ENCODE peak calls at places on chromosomes 13 and 19, in five cellular contexts. U is Calu3, D is GM10248, A is hepatocyte, Y is psoas muscle. H is an unnamed sample.

GRCh38 chr13:96650301-96650886 is 343.9 kb downstream of the OXGR1 start:
- DNase-seq in U (no peak), D (peak), A (peak), Y (no peak), H (no peak)

GRCh38 chr13:69690999-69691398 is 416.6 kb upstream of the ATXN8OS start:
- DNase-seq in U (no peak), D (no peak), A (no peak), Y (no peak), H (no peak)

GRCh38 chr19:29947871-29948270 is 5.8 kb downstream of the URI1 start:
- DNase-seq in U (no peak), D (no peak), A (no peak), Y (no peak), H (no peak)

GRCh38 chr13:101473458-101473857 is 21.0 kb downstream of the ITGBL1 start:
- DNase-seq in U (no peak), D (no peak), A (no peak), Y (no peak), H (no peak)

GRCh38 chr19:23440791-23441190 is 45.5 kb upstream of the ZNF91 start:
- DNase-seq in U (peak), D (no peak), A (no peak), Y (no peak), H (no peak)

GRCh38 chr13:94390881-94391280 is 88.6 kb downstream of the DCT start:
- DNase-seq in U (no peak), D (no peak), A (no peak), Y (no peak), H (no peak)

GRCh38 chr19:34603003-34603402 is 74.0 kb downstream of the SCGB2B2 start:
- DNase-seq in U (no peak), D (no peak), A (no peak), Y (no peak), H (no peak)

GRCh38 chr13:51704399-51705306 is 99.3 kb downstream of the DHRS12 start:
- DNase-seq in U (no peak), D (peak), A (no peak), Y (no peak), H (no peak)

GRCh38 chr13:94585543-94586101 is 10.3 kb downstream of the TGDS start:
- DNase-seq in U (no peak), D (no peak), A (no peak), Y (no peak), H (no peak)

GRCh38 chr19:52542984-52543664 is 15.7 kb downstream of the ZNF808 start:
- DNase-seq in U (no peak), D (peak), A (no peak), Y (no peak), H (no peak)

GRCh38 chr13:104872153-104872552 is 1663.3 kb downstream of the EFNB2 start:
- DNase-seq in U (no peak), D (no peak), A (no peak), Y (no peak), H (no peak)

GRCh38 chr13:108033800-108034707 is 181.3 kb downstream of the LIG4 start:
- DNase-seq in U (no peak), D (no peak), A (no peak), Y (no peak), H (no peak)

GRCh38 chr19:18989316-18989715 is 44.0 kb downstream of the SUGP2 start:
- DNase-seq in U (no peak), D (no peak), A (no peak), Y (no peak), H (no peak)

GRCh38 chr13:45297456-45298205 is 43.4 kb downstream of the TPT1 start:
- DNase-seq in U (no peak), D (no peak), A (no peak), Y (no peak), H (no peak)

GRCh38 chr19:4916292-4917082 is 7.2 kb downstream of the UHRF1 start:
- DNase-seq in U (no peak), D (peak), A (no peak), Y (no peak), H (no peak)

GRCh38 chr19:49106648-49107135 is 7.5 kb upstream of the LIN7B start:
- DNase-seq in U (peak), D (no peak), A (peak), Y (peak), H (no peak)

GRCh38 chr13:27375686-27376326 is 48.6 kb upstream of the GTF3A start:
- DNase-seq in U (peak), D (peak), A (peak), Y (peak), H (no peak)

GRCh38 chr19:34998777-34999497 is 1.2 kb upstream of the GRAMD1A start:
- DNase-seq in U (no peak), D (no peak), A (no peak), Y (no peak), H (no peak)

GRCh38 chr13:110124201-110124600 is 182.8 kb downstream of the COL4A1 start:
- DNase-seq in U (no peak), D (no peak), A (no peak), Y (no peak), H (no peak)

GRCh38 chr13:62320129-62320724 is 904.6 kb upstream of the PCDH20 start:
- DNase-seq in U (peak), D (peak), A (peak), Y (no peak), H (no peak)

GRCh38 chr13:97834255-97834654 is 119.2 kb upstream of the IPO5 start:
- DNase-seq in U (no peak), D (no peak), A (no peak), Y (no peak), H (no peak)

GRCh38 chr19:43820098-43820860 is 6.8 kb upstream of the ZNF283 start:
- DNase-seq in U (peak), D (peak), A (no peak), Y (peak), H (no peak)

GRCh38 chr13:106129273-106129672 is 406.2 kb downstream of the EFNB2 start:
- DNase-seq in U (no peak), D (no peak), A (no peak), Y (no peak), H (no peak)

GRCh38 chr13:30126903-30127428 is 180.4 kb downstream of the KATNAL1 start:
- DNase-seq in U (no peak), D (no peak), A (no peak), Y (no peak), H (no peak)

GRCh38 chr19:31578326-31578725 is 229.1 kb upstream of the TSHZ3 start:
- DNase-seq in U (no peak), D (no peak), A (no peak), Y (no peak), H (peak)

GRCh38 chr13:101736551-101736950 is 284.1 kb downstream of the ITGBL1 start:
- DNase-seq in U (no peak), D (no peak), A (no peak), Y (no peak), H (no peak)

GRCh38 chr19:35751839-35752745 is 3.7 kb downstream of the LIN37 start:
- DNase-seq in U (no peak), D (no peak), A (no peak), Y (no peak), H (no peak)

GRCh38 chr13:37608750-37609339 is 10.3 kb upstream of the POSTN start:
- DNase-seq in U (no peak), D (no peak), A (no peak), Y (no peak), H (no peak)
- TF ChIP-seq CTCF in U (no peak), D (peak), A (peak), Y (peak), H (no peak)

GRCh38 chr13:100029930-100030329 is 48.3 kb downstream of the ZIC2 start:
- DNase-seq in U (no peak), D (no peak), A (no peak), Y (no peak), H (no peak)
- TF ChIP-seq CTCF in U (no peak), D (no peak), A (no peak), Y (no peak), H (no peak)

GRCh38 chr19:45340232-45340898 is at the start of gene KLC3:
- DNase-seq in U (peak), D (peak), A (peak), Y (no peak), H (no peak)

GRCh38 chr19:45336696-45337251 is 3.8 kb upstream of the KLC3 start:
- DNase-seq in U (no peak), D (no peak), A (no peak), Y (no peak), H (no peak)

GRCh38 chr19:45342911-45343310 is 2.4 kb downstream of the KLC3 start:
- DNase-seq in U (no peak), D (no peak), A (no peak), Y (no peak), H (no peak)

GRCh38 chr19:45340899-45341453 is 426 bp downstream of the KLC3 start:
- DNase-seq in U (peak), D (no peak), A (no peak), Y (no peak), H (no peak)

GRCh38 chr19:45339629-45340028 is 921 bp upstream of the KLC3 start:
- DNase-seq in U (no peak), D (no peak), A (no peak), Y (no peak), H (no peak)
- TF ChIP-seq CTCF in U (no peak), D (no peak), A (no peak), Y (no peak), H (no peak)

DNA sequence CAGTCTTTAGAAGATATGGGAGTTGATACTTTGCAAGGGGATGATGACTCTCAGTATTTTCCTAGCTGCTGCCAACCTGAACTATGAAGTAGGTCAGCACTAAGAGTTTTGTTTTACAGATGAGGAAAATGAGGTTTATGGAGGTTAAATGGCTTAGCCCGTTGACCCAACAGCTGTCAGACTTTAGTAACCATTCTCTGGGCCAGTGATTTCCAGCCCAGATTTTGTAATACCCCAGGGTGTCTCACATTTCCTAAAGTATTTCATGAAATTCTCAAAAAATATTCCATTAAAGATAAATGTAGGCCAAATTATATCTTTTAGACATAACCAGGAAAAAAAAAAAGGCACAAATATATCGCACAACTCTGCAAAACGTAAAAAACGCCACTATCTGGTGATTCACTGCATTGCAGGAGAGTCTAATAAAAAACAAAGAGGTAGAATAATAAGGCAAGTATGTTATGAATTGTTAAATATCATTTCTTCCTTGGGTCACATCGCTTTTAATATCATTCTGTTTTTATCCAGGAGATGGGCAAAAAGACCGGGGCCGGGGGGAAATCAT is 112.5 kb downstream of the DACH1 start:
- DNase-seq in U (no peak), D (no peak), A (no peak), Y (no peak), H (no peak)
- TF ChIP-seq CTCF in U (no peak), D (no peak), A (no peak), Y (no peak), H (no peak)

DNA sequence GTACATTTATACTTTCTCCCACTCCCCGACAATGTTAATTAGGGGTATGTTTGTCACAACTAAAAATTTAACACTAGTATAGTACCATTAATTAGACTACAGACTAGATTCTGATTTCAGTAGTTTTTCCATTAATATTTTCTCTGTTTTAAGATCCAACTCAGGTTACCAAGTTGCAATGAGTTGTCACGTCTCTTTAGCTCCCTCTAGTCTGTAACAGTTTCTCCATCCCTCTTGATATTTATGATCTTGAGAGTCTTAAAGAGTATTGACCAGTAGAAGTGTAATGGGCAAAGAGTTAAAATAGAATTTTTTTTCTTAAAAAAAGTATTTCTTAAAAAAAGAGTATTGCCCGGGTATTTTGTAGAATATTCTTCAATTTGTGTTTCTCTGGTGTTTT is 598.1 kb downstream of the TBC1D4 start:
- DNase-seq in U (no peak), D (no peak), A (no peak), Y (no peak), H (no peak)
- TF ChIP-seq CTCF in U (no peak), D (no peak), A (no peak), Y (no peak), H (no peak)

DNA sequence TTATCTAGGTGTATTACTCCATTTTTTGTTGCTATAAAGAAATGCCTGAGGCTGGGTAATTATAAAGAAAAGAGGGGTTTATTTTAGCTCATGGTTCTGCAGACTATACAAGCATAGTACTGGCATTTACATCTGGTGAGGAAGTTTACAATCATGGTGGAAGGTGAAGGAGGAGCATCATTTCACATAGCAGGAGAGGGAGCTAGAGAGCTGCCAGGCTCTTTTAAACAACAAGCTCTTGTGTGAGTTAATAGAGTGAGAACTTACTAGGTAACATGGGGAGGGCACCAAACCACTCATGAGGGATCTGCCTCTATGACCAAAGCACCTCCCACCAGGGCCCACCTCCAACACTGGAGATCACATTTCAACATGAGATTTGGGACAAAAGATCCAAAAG is 221.7 kb upstream of the GPC6 start:
- DNase-seq in U (no peak), D (no peak), A (no peak), Y (no peak), H (no peak)
- TF ChIP-seq CTCF in U (no peak), D (no peak), A (peak), Y (no peak), H (no peak)

GRCh38 chr19:12494260-12494860 is 9.7 kb upstream of the ZNF709 start:
- DNase-seq in U (no peak), D (no peak), A (no peak), Y (no peak), H (no peak)

GRCh38 chr19:12496480-12496879 is 11.9 kb upstream of the ZNF709 start:
- DNase-seq in U (no peak), D (no peak), A (no peak), Y (no peak), H (peak)

GRCh38 chr19:12497032-12497431 is 12.4 kb upstream of the ZNF709 start:
- DNase-seq in U (no peak), D (no peak), A (no peak), Y (no peak), H (peak)

DNA sequence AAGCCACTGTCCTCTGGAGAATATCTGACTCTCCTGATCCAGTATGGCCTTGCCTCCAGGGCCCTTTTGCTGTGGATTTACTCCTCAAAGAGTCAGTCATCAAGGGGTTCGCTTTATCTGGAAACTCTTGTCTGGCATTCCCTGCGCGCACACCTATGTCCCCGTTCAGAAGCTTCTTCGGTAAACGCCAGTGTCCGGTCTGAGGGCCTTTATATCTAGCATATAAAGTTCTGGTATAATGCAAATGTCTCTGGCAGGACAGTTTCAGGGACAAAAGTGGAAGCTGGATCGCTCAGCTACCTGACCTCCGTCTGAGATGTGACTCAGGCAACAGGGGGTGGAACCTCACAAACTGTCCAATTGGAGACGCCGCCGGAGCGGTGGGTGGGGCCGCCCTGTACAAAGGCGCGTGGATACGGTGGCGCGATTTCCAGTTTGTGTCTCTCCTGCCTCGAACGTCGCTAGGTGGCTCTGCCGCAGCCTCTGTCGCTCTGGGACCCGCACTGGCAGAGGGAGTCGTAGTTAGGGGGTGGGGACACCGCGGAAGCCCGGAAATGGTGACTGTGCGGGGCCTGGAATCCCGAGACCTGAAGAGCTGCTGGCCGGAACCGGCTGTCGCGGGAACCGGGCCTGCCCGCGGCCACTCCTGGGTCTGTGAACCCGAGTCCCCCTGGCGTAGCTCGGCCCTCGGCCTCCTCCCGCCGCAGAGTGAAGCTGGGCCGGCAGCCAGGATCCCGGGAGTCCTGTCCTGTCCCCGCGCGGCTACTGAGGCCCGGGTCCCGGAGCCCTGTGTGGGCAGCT is 10.6 kb upstream of the ZNF709 start:
- DNase-seq in U (peak), D (peak), A (peak), Y (peak), H (peak)
- TF ChIP-seq CTCF in U (no peak), D (peak), A (peak), Y (peak), H (no peak)

GRCh38 chr19:56765107-56765506 is 75.4 kb downstream of the PEG3 start:
- DNase-seq in U (no peak), D (no peak), A (no peak), Y (peak), H (no peak)

GRCh38 chr19:56764296-56764695 is 76.2 kb downstream of the PEG3 start:
- DNase-seq in U (no peak), D (no peak), A (no peak), Y (no peak), H (no peak)

GRCh38 chr19:56759531-56759930 is 81.0 kb downstream of the PEG3 start:
- DNase-seq in U (no peak), D (no peak), A (no peak), Y (no peak), H (no peak)

DNA sequence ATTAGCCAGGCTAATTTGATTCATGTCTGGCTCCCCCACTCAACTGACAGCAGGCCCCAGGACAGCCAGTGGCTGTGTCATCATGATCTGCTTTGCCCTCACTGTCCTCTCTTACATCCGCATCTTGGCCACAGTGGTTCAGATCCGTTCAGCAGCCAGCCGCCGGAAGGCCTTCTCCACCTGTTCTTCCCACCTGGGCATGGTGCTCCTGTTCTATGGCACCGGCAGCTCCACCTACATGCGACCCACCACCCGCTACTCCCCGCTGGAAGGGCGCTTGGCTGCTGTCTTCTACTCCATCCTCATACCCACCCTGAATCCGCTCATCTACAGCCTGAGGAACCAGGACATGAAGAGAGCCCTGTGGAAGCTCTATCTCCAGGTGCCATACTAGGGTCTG is 79.7 kb downstream of the PEG3 start:
- DNase-seq in U (no peak), D (no peak), A (no peak), Y (no peak), H (no peak)
- TF ChIP-seq CTCF in U (no peak), D (no peak), A (no peak), Y (no peak), H (no peak)

GRCh38 chr13:87810391-87810801 is 139.2 kb downstream of the SLITRK5 start:
- DNase-seq in U (no peak), D (no peak), A (peak), Y (no peak), H (no peak)
- TF ChIP-seq CTCF in U (no peak), D (no peak), A (peak), Y (no peak), H (no peak)

DNA sequence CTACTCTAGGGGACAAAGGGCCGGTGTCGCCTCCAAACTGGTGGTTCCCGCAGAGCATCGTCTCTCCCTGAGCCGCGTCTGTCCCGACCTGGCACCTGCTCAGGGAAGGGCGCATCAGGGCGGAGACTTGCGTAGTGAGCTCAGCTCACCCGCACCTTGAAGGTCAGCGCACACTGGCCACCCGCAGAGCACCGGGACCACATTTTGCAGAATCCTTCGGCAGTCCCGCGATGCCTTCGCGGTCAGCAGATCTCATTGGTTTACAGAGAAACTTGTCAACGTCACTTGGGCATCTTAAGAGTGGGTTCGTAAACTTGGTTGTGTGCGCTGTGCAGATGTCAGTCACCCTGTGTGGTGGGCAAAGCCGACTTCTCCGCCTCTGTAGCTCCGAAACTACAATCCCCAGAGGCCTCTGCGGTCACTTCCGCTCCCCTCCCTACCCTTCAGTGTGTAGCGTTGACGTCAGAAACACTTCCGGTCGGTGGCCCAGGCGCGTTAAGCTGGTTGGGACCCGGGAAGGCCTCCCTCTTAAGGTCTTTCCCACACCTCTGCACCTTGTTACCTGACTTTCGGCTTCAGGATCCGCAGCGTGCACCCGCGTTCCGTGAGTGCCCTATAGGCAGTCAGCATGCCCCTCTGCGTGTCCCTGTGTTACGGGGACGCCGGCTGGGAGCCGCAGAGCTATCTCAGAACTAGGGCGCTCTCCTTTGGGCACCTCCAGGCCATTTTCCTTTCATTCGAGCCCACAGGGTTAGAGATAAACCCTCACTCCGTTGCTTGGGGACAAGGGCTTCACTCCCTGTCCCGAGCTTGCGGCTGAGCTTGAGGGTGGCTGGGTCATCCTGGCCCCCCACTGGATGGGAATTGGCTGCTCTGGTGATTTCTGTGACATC is 36.5 kb upstream of the ZNF527 start:
- DNase-seq in U (peak), D (peak), A (peak), Y (peak), H (peak)
- TF ChIP-seq CTCF in U (no peak), D (no peak), A (no peak), Y (no peak), H (no peak)

H was measured in coronary artery.